ENCODE peak calls at places on chromosomes 4 and X, in ten cellular contexts. W is endodermal cell; L is CD4-positive, CD25-positive, alpha-beta regulatory T cell; T is CD8-positive, alpha-beta memory T cell; C is SJCRH30; F is astrocyte; U is psoas muscle; R is brain microvascular endothelial cell; H is upper lobe of right lung; A is body of pancreas. D is an unnamed sample.

GRCh38 chr4:109557433-109557832 is 2.6 kb upstream of the MCUB start:
- DNase-seq in W (no peak), L (no peak), T (no peak), C (no peak), F (no peak), U (no peak), R (no peak), H (no peak), A (no peak), D (no peak)

GRCh38 chr4:113635739-113636437 is 125.7 kb downstream of the CAMK2D start:
- DNase-seq in W (no peak), L (no peak), T (no peak), C (no peak), F (peak; percentile 90), U (no peak), R (peak; percentile 70), H (no peak), A (no peak), D (no peak)

GRCh38 chr4:186780291-186781031 is 56.8 kb upstream of the FAT1 start:
- DNase-seq in W (no peak), L (no peak), T (no peak), C (no peak), F (no peak), U (no peak), R (no peak), H (no peak), A (no peak), D (no peak)

GRCh38 chr4:153079824-153080486 is 124.3 kb upstream of the TRIM2 start:
- DNase-seq in W (no peak), L (no peak), T (no peak), C (no peak), F (no peak), U (no peak), R (no peak), H (no peak), A (no peak), D (no peak)

GRCh38 chr4:65311120-65311519 is 359.2 kb downstream of the EPHA5 start:
- DNase-seq in W (no peak), L (no peak), T (no peak), C (no peak), F (no peak), U (no peak), R (no peak), H (no peak), A (no peak), D (no peak)

GRCh38 chr4:176814770-176815169 is 22.0 kb upstream of the VEGFC start:
- DNase-seq in W (no peak), L (no peak), T (no peak), C (no peak), F (peak; percentile 95), U (no peak), R (peak; percentile 78), H (no peak), A (no peak), D (no peak)

GRCh38 chr4:30757357-30757756 is 37.2 kb downstream of the PCDH7 start:
- DNase-seq in W (no peak), L (no peak), T (no peak), C (no peak), F (peak; percentile 98), U (no peak), R (peak; percentile 72), H (no peak), A (no peak), D (no peak)

GRCh38 chrX:50448565-50448964 is 22.1 kb downstream of the DGKK start:
- DNase-seq in W (peak; percentile 62), L (peak; percentile 45), T (no peak), C (peak; percentile 30), F (no peak), U (no peak), R (no peak), H (no peak), A (no peak), D (no peak)

GRCh38 chrX:145825896-145826295 is 8.3 kb downstream of the SLITRK2 start:
- DNase-seq in W (peak; percentile 44), L (peak; percentile 1), T (no peak), C (peak; percentile 26), F (no peak), U (no peak), R (peak; percentile 23), H (no peak), A (peak; percentile 41), D (no peak)

GRCh38 chr4:120977435-120977997 is 55.0 kb upstream of the PRDM5 start:
- DNase-seq in W (peak; percentile 57), L (peak; percentile 46), T (no peak), C (peak; percentile 59), F (peak; percentile 42), U (no peak), R (peak; percentile 63), H (no peak), A (peak; percentile 27), D (peak; percentile 26)

GRCh38 chrX:62923093-62923492 is 428.0 kb downstream of the SPIN4 start:
- DNase-seq in W (no peak), L (no peak), T (no peak), C (no peak), F (no peak), U (no peak), R (no peak), H (no peak), A (no peak), D (no peak)

GRCh38 chr4:6351246-6352000 is 81.8 kb downstream of the WFS1 start:
- DNase-seq in W (no peak), L (no peak), T (no peak), C (no peak), F (no peak), U (no peak), R (no peak), H (no peak), A (no peak), D (no peak)

GRCh38 chr4:2714071-2714770 is 41.9 kb downstream of the TNIP2 start:
- DNase-seq in W (no peak), L (peak; percentile 79), T (no peak), C (no peak), F (peak; percentile 17), U (no peak), R (peak; percentile 87), H (no peak), A (no peak), D (no peak)

GRCh38 chr4:183260491-183261151 is 59.5 kb downstream of the CLDN22 start:
- DNase-seq in W (no peak), L (no peak), T (no peak), C (no peak), F (no peak), U (no peak), R (no peak), H (no peak), A (peak; percentile 40), D (no peak)

GRCh38 chr4:123246085-123246484 is 150.5 kb upstream of the SPRY1 start:
- DNase-seq in W (no peak), L (no peak), T (no peak), C (no peak), F (no peak), U (no peak), R (no peak), H (no peak), A (no peak), D (no peak)
- H3K27ac ChIP-seq in W (no peak overlapping the region), L (no peak overlapping the region), T (no peak overlapping the region), C (no peak overlapping the region), F (no peak overlapping the region), U (no peak overlapping the region), R (no peak overlapping the region), H (peak overlapping the region; percentile 2), A (no peak overlapping the region), D (no peak overlapping the region)

DNA sequence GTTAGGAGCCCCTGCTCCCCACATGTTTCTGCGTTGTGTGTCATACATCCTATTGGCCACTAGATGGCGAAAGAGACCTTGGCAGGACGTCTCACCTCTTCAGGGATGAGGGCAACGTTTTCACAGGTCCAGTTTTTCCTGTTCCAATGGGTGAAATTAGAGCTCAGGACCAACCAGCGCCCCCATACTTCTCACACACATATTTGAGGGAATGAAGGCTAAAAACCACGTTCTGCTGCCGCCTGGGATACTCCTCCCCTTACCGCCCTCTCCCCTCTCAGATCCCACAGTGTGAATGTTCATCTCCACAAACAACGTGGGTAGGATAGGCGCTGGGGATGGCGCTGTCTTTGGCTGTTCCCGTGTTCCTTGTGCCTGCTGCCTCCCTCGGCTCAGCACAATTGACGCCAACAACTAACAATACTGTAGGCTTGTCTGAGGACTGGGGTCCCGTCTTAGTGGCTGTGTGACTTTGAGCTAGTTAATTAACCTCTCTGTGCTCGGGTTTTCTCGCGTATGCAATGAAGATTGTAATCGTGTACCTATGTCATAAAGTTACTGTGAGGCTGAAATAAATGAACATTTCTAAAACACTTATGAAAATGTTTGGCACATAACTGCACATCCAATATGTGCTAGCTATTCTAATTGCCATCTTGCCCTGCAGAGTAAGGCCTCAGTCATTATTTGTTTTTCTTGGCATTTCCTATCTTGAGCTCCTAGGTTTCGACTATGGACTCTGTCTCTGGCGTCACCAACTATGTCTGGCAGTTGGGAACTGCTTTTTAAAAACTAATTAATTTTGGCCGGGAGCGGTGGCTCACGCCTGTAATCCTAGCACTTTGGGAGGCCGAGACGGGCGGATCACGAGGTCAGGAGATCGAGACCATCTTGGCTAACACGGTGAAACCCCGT is 181.3 kb upstream of the STK26 start:
- DNase-seq in W (peak; percentile 76), L (peak; percentile 57), T (no peak), C (peak; percentile 76), F (peak; percentile 12), U (no peak), R (peak; percentile 45), H (no peak), A (peak; percentile 51), D (peak; percentile 27)
- H3K4me3 ChIP-seq in W (no peak overlapping the region), L (no peak overlapping the region), T (no peak overlapping the region), C (no peak overlapping the region), F (no peak overlapping the region), U (no peak overlapping the region), R (no peak overlapping the region), H (no peak overlapping the region), A (no peak overlapping the region), D (no peak overlapping the region)

DNA sequence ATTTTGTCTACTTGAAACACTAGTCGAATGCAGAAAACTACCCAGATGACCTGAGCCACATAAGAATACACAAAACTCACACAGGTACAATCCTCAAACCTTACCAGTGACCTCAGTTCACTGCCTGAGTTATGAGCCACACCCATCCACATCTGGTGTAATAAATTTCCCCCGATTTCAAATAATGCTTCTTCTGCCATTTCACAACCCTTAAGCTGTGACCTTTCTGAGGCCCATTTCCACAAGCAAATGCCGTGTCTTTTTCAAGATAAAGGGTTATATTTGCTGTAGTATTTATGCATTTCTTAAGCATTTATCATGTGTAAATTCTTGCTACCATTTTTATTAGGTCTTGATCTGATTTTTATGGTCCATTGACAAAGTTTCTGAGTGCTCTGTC is 1.8 kb upstream of the ARHGEF38 start:
- DNase-seq in W (no peak), L (no peak), T (no peak), C (no peak), F (no peak), U (no peak), R (no peak), H (no peak), A (no peak), D (no peak)
- H3K27ac ChIP-seq in W (no peak overlapping the region), L (no peak overlapping the region), T (no peak overlapping the region), C (no peak overlapping the region), F (no peak overlapping the region), U (no peak overlapping the region), R (no peak overlapping the region), H (no peak overlapping the region), A (no peak overlapping the region), D (no peak overlapping the region)

DNA sequence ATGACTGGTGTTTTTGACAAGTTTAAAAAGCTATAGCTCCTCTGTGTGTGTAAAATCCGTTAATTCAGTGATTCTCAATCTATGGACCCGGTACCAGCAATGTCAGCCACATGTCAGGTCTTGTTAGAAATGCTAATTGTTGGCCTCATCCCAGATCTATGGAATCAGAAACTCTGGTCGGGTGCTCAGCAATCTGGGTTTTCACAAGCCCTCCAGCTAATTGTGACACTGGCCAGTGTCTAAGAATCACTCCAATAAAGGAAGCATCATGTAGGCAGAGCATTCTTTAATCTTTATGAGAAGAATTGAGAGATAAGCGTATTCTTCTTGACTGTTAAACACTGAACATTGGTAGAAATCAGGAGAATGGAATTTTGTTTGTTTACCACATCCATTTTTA is 1498.2 kb upstream of the TENM3 start:
- DNase-seq in W (no peak), L (no peak), T (no peak), C (no peak), F (no peak), U (no peak), R (no peak), H (no peak), A (no peak), D (no peak)
- H3K4me3 ChIP-seq in W (no peak overlapping the region), L (no peak overlapping the region), T (no peak overlapping the region), C (no peak overlapping the region), F (no peak overlapping the region), U (no peak overlapping the region), R (no peak overlapping the region), H (no peak overlapping the region), A (no peak overlapping the region), D (no peak overlapping the region)